ENCODE peak calls at places on chromosomes 4 and X, in ten cellular contexts. U is suprapubic skin, C is sigmoid colon, Y is SK-N-SH, A is upper lobe of left lung, P is ovary, E is stomach, W is tibial nerve, I is H1, G is GM12878. O is an unnamed sample. For H3K27me3, the result is how much of the 10 kb centered on the place peaks cover.

GRCh38 chr4:72314869-72315268 is 254.2 kb downstream of the ADAMTS3 start:
- DNase-seq in U (no peak), C (no peak), Y (no peak), A (no peak), P (no peak), E (no peak), W (no peak), I (no peak), G (no peak), O (no peak)

GRCh38 chr4:8723222-8723980 is 130.8 kb downstream of the CPZ start:
- DNase-seq in U (peak), C (peak), Y (no peak), A (peak), P (no peak), E (no peak), W (no peak), I (no peak), G (no peak), O (no peak)

GRCh38 chr4:149645790-149646189 is 169.9 kb downstream of the IQCM start:
- DNase-seq in U (no peak), C (no peak), Y (no peak), A (no peak), P (no peak), E (no peak), W (no peak), I (peak), G (no peak), O (no peak)

GRCh38 chr4:93084599-93085305 is 743.8 kb upstream of the ATOH1 start:
- DNase-seq in U (no peak), C (no peak), Y (no peak), A (no peak), P (no peak), E (no peak), W (no peak), I (peak), G (no peak), O (no peak)

GRCh38 chrX:30620980-30621716 is 32.1 kb upstream of the GK start:
- DNase-seq in U (no peak), C (no peak), Y (no peak), A (no peak), P (no peak), E (no peak), W (no peak), I (no peak), G (no peak), O (no peak)

GRCh38 chr4:6562931-6563901 is 11.8 kb upstream of the MAN2B2 start:
- DNase-seq in U (no peak), C (no peak), Y (peak), A (peak), P (no peak), E (no peak), W (no peak), I (no peak), G (no peak), O (no peak)

GRCh38 chrX:1336331-1337143 is at the start of gene IL3RA:
- DNase-seq in U (no peak), C (peak), Y (no peak), A (no peak), P (no peak), E (no peak), W (no peak), I (no peak), G (peak), O (no peak)

GRCh38 chrX:129649268-129650182 is 5.2 kb downstream of the APLN start:
- DNase-seq in U (no peak), C (no peak), Y (peak), A (no peak), P (no peak), E (peak), W (no peak), I (no peak), G (no peak), O (peak)

GRCh38 chr4:100022792-100023222 is 72.7 kb upstream of the H2AZ1 start:
- DNase-seq in U (no peak), C (no peak), Y (peak), A (no peak), P (no peak), E (no peak), W (no peak), I (peak), G (no peak), O (no peak)

GRCh38 chr4:174437324-174437723 is 85.0 kb downstream of the HPGD start:
- DNase-seq in U (no peak), C (no peak), Y (no peak), A (no peak), P (no peak), E (no peak), W (no peak), I (no peak), G (no peak), O (no peak)

GRCh38 chrX:19121898-19122640 is at the start of gene ADGRG2:
- DNase-seq in U (no peak), C (no peak), Y (peak), A (peak), P (peak), E (peak), W (no peak), I (no peak), G (no peak), O (no peak)

GRCh38 chr4:175380841-175381240 is 431.2 kb downstream of the GPM6A start:
- DNase-seq in U (no peak), C (no peak), Y (no peak), A (no peak), P (no peak), E (no peak), W (no peak), I (no peak), G (no peak), O (no peak)

GRCh38 chr4:39648827-39649558 is 10.3 kb upstream of the SMIM14 start:
- DNase-seq in U (no peak), C (no peak), Y (peak), A (no peak), P (no peak), E (no peak), W (no peak), I (no peak), G (no peak), O (no peak)

GRCh38 chr4:165331823-165332222 is 4.4 kb downstream of the MSMO1 start:
- DNase-seq in U (no peak), C (no peak), Y (no peak), A (no peak), P (no peak), E (no peak), W (no peak), I (no peak), G (no peak), O (no peak)

GRCh38 chr4:182192511-182193181 is 50.6 kb upstream of the TENM3 start:
- DNase-seq in U (no peak), C (no peak), Y (no peak), A (no peak), P (no peak), E (no peak), W (no peak), I (no peak), G (no peak), O (no peak)

GRCh38 chrX:153902388-153902787 is 2.1 kb upstream of the AVPR2 start:
- DNase-seq in U (no peak), C (no peak), Y (peak), A (no peak), P (no peak), E (no peak), W (no peak), I (no peak), G (no peak), O (no peak)

GRCh38 chr4:184784628-184785257 is 41.0 kb downstream of the ACSL1 start:
- DNase-seq in U (no peak), C (no peak), Y (peak), A (no peak), P (no peak), E (no peak), W (no peak), I (no peak), G (no peak), O (no peak)

GRCh38 chrX:34563061-34563460 is 94.0 kb downstream of the TMEM47 start:
- DNase-seq in U (no peak), C (no peak), Y (no peak), A (no peak), P (no peak), E (no peak), W (no peak), I (no peak), G (no peak), O (no peak)

GRCh38 chrX:48021026-48021900 is 14.5 kb downstream of the SPACA5 start:
- DNase-seq in U (no peak), C (peak), Y (peak), A (no peak), P (peak), E (peak), W (peak), I (no peak), G (peak), O (no peak)

GRCh38 chrX:39982927-39983326 is 114.8 kb downstream of the BCOR start:
- DNase-seq in U (no peak), C (no peak), Y (no peak), A (no peak), P (no peak), E (no peak), W (no peak), I (no peak), G (no peak), O (no peak)

GRCh38 chr4:20126906-20127305 is 124.8 kb upstream of the SLIT2 start:
- DNase-seq in U (no peak), C (no peak), Y (no peak), A (no peak), P (no peak), E (no peak), W (no peak), I (no peak), G (no peak), O (no peak)

GRCh38 chr4:105399535-105400161 is 74.2 kb downstream of the PPA2 start:
- DNase-seq in U (no peak), C (no peak), Y (no peak), A (no peak), P (no peak), E (no peak), W (no peak), I (no peak), G (no peak), O (no peak)

GRCh38 chrX:48465336-48465933 is 4.6 kb downstream of the SLC38A5 start:
- DNase-seq in U (no peak), C (no peak), Y (peak), A (no peak), P (no peak), E (no peak), W (no peak), I (no peak), G (no peak), O (no peak)

GRCh38 chrX:150063138-150063518 is 124.8 kb upstream of the EOLA2 start:
- DNase-seq in U (no peak), C (no peak), Y (no peak), A (no peak), P (no peak), E (no peak), W (no peak), I (no peak), G (no peak), O (peak)

GRCh38 chr4:6746721-6747689 is 31.0 kb downstream of the BLOC1S4 start:
- DNase-seq in U (no peak), C (no peak), Y (no peak), A (peak), P (no peak), E (peak), W (no peak), I (no peak), G (no peak), O (no peak)

GRCh38 chr4:184408021-184408710 is 66.2 kb downstream of the IRF2 start:
- DNase-seq in U (no peak), C (no peak), Y (no peak), A (no peak), P (no peak), E (no peak), W (no peak), I (no peak), G (no peak), O (no peak)

GRCh38 chr4:149279790-149280189 is 535.9 kb downstream of the IQCM start:
- DNase-seq in U (no peak), C (no peak), Y (no peak), A (no peak), P (no peak), E (no peak), W (no peak), I (no peak), G (no peak), O (no peak)

GRCh38 chr4:90078440-90078839 is 48.8 kb upstream of the CCSER1 start:
- DNase-seq in U (no peak), C (no peak), Y (no peak), A (no peak), P (no peak), E (no peak), W (no peak), I (no peak), G (no peak), O (no peak)

GRCh38 chrX:3549442-3549875 is 164.0 kb downstream of the PRKX start:
- DNase-seq in U (no peak), C (no peak), Y (peak), A (no peak), P (no peak), E (no peak), W (no peak), I (no peak), G (no peak), O (no peak)

GRCh38 chr4:164011791-164012190 is 517.3 kb downstream of the TMA16 start:
- DNase-seq in U (no peak), C (no peak), Y (no peak), A (no peak), P (no peak), E (no peak), W (no peak), I (no peak), G (no peak), O (no peak)

GRCh38 chr4:177562163-177562562 is 119.9 kb upstream of the AGA start:
- DNase-seq in U (no peak), C (no peak), Y (no peak), A (no peak), P (no peak), E (no peak), W (no peak), I (no peak), G (no peak), O (no peak)

GRCh38 chr4:154739111-154739510 is 4.7 kb upstream of the LRAT start:
- DNase-seq in U (no peak), C (no peak), Y (no peak), A (no peak), P (no peak), E (no peak), W (no peak), I (no peak), G (no peak), O (no peak)

GRCh38 chr4:23276076-23276475 is 583.3 kb downstream of the GBA3 start:
- DNase-seq in U (no peak), C (no peak), Y (no peak), A (no peak), P (no peak), E (no peak), W (no peak), I (no peak), G (no peak), O (no peak)

GRCh38 chr4:81786063-81786763 is 314.5 kb upstream of the RASGEF1B start:
- DNase-seq in U (no peak), C (no peak), Y (no peak), A (no peak), P (no peak), E (no peak), W (no peak), I (no peak), G (no peak), O (no peak)

GRCh38 chr4:183485411-183486160 is 19.3 kb upstream of the ING2 start:
- DNase-seq in U (no peak), C (no peak), Y (no peak), A (no peak), P (no peak), E (no peak), W (no peak), I (no peak), G (no peak), O (no peak)

GRCh38 chrX:45157647-45158046 is 43.0 kb downstream of the DIPK2B start:
- DNase-seq in U (no peak), C (no peak), Y (no peak), A (no peak), P (no peak), E (no peak), W (no peak), I (no peak), G (no peak), O (no peak)

GRCh38 chr4:41725254-41725653 is 23.3 kb downstream of the PHOX2B start:
- DNase-seq in U (no peak), C (no peak), Y (no peak), A (no peak), P (no peak), E (no peak), W (no peak), I (no peak), G (no peak), O (no peak)
- TF ChIP-seq CTCF in U (no peak), C (no peak), Y (peak), A (no peak), P (no peak), E (no peak), W (no peak), I (peak), G (peak), O (no peak)

GRCh38 chr4:189367832-189368231 is 572.8 kb upstream of the FRG1 start:
- DNase-seq in U (no peak), C (no peak), Y (no peak), A (no peak), P (no peak), E (no peak), W (no peak), I (no peak), G (no peak), O (no peak)

GRCh38 chr4:189364032-189364449 is 576.6 kb upstream of the FRG1 start:
- DNase-seq in U (no peak), C (no peak), Y (no peak), A (peak), P (no peak), E (no peak), W (no peak), I (no peak), G (no peak), O (no peak)

GRCh38 chr4:189362364-189362763 is 578.3 kb upstream of the FRG1 start:
- DNase-seq in U (no peak), C (no peak), Y (no peak), A (no peak), P (no peak), E (no peak), W (no peak), I (no peak), G (no peak), O (no peak)
- H3K27me3 ChIP-seq in U (under half), C (under half), Y (under half), A (under half), P (under half), E (under half), W (under half), I (under half), G (under half), O (under half)

GRCh38 chrX:24156177-24156576 is 6.6 kb downstream of the ZFX start:
- DNase-seq in U (no peak), C (no peak), Y (no peak), A (no peak), P (no peak), E (no peak), W (no peak), I (no peak), G (no peak), O (no peak)
- TF ChIP-seq EP300 in U (no peak), C (no peak), Y (no peak), A (no peak), P (no peak), E (no peak), W (no peak), I (no peak), G (no peak), O (no peak)

DNA sequence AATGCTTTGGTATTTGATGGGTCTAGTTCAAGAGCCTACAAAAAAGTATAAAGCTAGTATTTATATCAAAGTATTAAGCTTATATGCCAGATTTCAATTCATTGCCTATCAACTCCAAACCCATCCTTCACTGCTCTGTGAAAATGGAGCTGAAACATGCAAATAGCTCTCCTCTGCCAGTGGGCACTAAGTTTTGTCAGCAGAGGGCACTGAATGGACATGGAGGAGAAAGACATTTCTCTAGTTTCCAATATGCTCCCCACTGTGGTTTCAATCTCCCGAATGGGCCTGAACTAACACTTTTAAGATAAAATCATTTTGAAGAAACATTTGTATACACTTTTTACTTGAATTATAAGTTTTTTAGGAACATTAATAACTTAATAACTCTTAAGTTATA is 12.4 kb downstream of the PPID start:
- DNase-seq in U (no peak), C (no peak), Y (no peak), A (no peak), P (no peak), E (no peak), W (no peak), I (no peak), G (no peak), O (no peak)
- TF ChIP-seq CTCF in U (no peak), C (no peak), Y (peak), A (no peak), P (no peak), E (no peak), W (peak), I (no peak), G (no peak), O (peak)

DNA sequence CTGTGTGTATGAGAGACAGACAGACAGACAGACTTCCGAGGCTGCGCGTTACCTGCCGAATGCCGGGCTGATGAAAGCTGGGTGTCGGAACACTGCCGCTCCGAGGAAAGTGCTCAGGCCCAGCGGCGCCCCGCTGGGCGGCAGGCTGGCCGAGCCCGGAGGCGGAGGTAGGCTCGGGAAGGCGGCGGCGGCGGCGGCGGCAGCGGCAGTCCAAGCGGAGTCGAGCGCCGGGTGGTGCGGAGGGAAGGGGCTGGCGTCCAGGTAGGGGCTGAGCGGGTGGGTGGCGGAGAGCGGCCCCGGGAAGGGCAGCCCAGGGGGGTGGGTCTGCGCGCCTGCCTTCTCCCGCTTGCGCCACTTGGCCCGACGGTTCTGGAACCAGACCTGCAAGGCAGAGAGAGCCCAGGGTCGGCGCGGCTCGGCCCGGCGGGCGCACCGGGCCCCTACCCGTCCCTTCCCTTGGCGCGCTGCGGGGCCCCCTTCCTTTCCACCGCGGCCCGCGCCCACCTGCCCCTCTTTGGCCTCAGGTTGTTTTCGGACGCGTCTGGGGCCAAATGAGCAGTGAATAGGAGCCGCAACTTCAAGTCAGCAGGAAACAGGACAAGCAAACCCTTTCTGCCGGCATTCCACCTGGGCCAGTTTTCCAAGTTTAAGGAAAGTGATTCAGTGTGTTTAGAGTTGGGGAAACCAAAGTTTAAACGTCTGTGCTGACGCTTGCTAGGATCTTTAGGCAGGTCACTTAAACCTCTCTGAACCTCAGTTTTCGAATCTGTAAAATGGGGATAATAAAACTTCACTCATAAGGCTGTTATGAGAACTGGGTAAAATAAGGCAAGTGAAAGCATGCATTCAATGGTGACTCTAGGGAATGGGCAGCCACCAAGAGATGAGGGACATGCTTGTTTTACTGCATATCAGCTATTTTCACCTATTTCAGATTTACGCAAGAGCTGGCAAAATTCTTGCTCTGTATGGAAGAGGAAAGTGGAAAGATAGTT is 8.4 kb downstream of the ARX start:
- DNase-seq in U (no peak), C (no peak), Y (no peak), A (peak), P (peak), E (no peak), W (no peak), I (no peak), G (no peak), O (no peak)
- H3K27me3 ChIP-seq in U (half or more), C (half or more), Y (under half), A (under half), P (under half), E (half or more), W (under half), I (half or more), G (under half), O (half or more)

DNA sequence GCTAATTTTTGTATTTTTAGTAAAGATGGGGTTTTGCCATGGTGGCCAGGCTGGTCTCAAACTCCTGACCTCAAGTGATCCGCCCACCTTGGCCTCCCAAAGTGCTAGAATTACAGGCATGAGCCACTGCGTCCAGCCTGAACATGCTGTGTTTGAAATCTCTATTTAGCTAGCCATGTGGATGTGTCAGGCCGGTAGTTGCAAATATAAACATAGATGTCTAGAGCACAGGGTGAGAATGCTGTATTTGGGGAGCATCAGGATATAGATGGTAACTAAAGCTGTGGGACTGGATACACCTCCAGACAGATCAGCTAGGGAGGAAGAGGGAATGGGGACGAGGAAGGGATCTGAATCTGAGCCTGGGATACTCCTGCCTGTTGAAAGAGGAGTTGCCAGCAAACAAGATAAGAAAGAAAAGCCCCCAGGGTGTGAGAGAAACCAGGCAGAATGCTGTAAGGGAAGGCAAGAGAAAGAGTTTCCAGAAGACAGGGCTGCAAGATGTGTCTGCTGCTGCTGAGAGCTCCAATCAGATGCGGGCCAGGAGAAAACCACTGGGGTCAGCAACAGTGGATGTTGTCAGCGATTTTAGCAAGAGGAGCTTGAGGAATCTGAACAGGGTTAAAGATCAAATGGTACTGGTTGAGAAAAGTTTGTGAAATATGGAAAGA is 177.4 kb downstream of the PALLD start:
- DNase-seq in U (no peak), C (no peak), Y (no peak), A (no peak), P (no peak), E (no peak), W (no peak), I (no peak), G (no peak), O (no peak)
- TF ChIP-seq EP300 in U (no peak), C (no peak), Y (no peak), A (no peak), P (no peak), E (no peak), W (no peak), I (no peak), G (no peak), O (no peak)